ENCODE peak calls at places on chromosome 12, in four cellular contexts. F is nephron progenitor cell, A is SW480, J is caudate nucleus. L is an unnamed sample.

GRCh38 chr12:54658306-54659264 is 10.4 kb upstream of the DCD start:
- DNase-seq in F (peak), A (peak), J (no peak), L (peak)

GRCh38 chr12:122851820-122852219 is 16.6 kb downstream of the HIP1R start:
- DNase-seq in F (no peak), A (no peak), J (no peak), L (no peak)

GRCh38 chr12:102816816-102817434 is 100.1 kb downstream of the PAH start:
- DNase-seq in F (peak), A (peak), J (no peak), L (peak)

GRCh38 chr12:95073698-95074520 is 491 bp upstream of the NR2C1 start:
- DNase-seq in F (no peak), A (no peak), J (peak), L (peak)

GRCh38 chr12:1591029-1591428 is 3.4 kb downstream of the FBXL14 start:
- DNase-seq in F (no peak), A (peak), J (no peak), L (no peak)

GRCh38 chr12:127677537-127678131 is 589.3 kb upstream of the TMEM132C start:
- DNase-seq in F (peak), A (peak), J (peak), L (peak)

GRCh38 chr12:58924652-58925051 is 4.3 kb upstream of the LRIG3 start:
- DNase-seq in F (no peak), A (no peak), J (no peak), L (no peak)

GRCh38 chr12:1360812-1361211 is 233.6 kb downstream of the FBXL14 start:
- DNase-seq in F (no peak), A (no peak), J (no peak), L (no peak)

GRCh38 chr12:104280703-104281458 is 22.7 kb upstream of the EID3 start:
- DNase-seq in F (no peak), A (peak), J (no peak), L (no peak)

GRCh38 chr12:56377310-56377988 is 14.8 kb upstream of the APOF start:
- DNase-seq in F (no peak), A (no peak), J (no peak), L (peak)

GRCh38 chr12:114407566-114408411 is 1.8 kb upstream of the TBX5 start:
- DNase-seq in F (no peak), A (no peak), J (no peak), L (no peak)